ENCODE peak calls at places on chromosomes 16 and 17, in four cellular contexts. One of them, this sample, is unnamed.

GRCh38 chr17:9677411-9677810 is 32.1 kb downstream of the USP43 start:
- DNase-seq in Panc1: no peak
- DNase-seq in CD8-positive, alpha-beta T cell: no peak
- DNase-seq in HCT116: no peak
- DNase-seq in this sample: no peak

GRCh38 chr17:6365187-6365943 is 69.6 kb downstream of the AIPL1 start:
- DNase-seq in Panc1: peak; percentile 64
- DNase-seq in CD8-positive, alpha-beta T cell: no peak
- DNase-seq in HCT116: no peak
- DNase-seq in this sample: no peak

GRCh38 chr17:76714336-76714735 is 3.6 kb upstream of the MXRA7 start:
- DNase-seq in CD8-positive, alpha-beta T cell: no peak
- DNase-seq in HCT116: no peak
- DNase-seq in Panc1: no peak
- DNase-seq in this sample: no peak

GRCh38 chr16:75217389-75217851 is 1.4 kb upstream of the CTRB1 start:
- DNase-seq in Panc1: no peak
- DNase-seq in HCT116: no peak
- DNase-seq in CD8-positive, alpha-beta T cell: no peak
- DNase-seq in this sample: no peak

GRCh38 chr16:31108794-31109558 is 790 bp downstream of the BCKDK start:
- DNase-seq in CD8-positive, alpha-beta T cell: no peak
- DNase-seq in HCT116: no peak
- DNase-seq in Panc1: no peak
- DNase-seq in this sample: no peak

GRCh38 chr16:23682181-23682580 is 3.5 kb downstream of the PLK1 start:
- DNase-seq in HCT116: no peak
- DNase-seq in CD8-positive, alpha-beta T cell: no peak
- DNase-seq in Panc1: no peak
- DNase-seq in this sample: no peak

GRCh38 chr16:11586856-11587642 is at the start of gene LITAF:
- DNase-seq in HCT116: no peak
- DNase-seq in CD8-positive, alpha-beta T cell: peak; percentile 65
- DNase-seq in Panc1: no peak
- DNase-seq in this sample: peak; percentile 51

GRCh38 chr16:89193021-89193575 is 7.2 kb downstream of the SLC22A31 start:
- DNase-seq in CD8-positive, alpha-beta T cell: no peak
- DNase-seq in HCT116: peak; percentile 94
- DNase-seq in Panc1: no peak
- DNase-seq in this sample: no peak

GRCh38 chr17:8176998-8177731 is 985 bp upstream of the TMEM107 start:
- DNase-seq in Panc1: no peak
- DNase-seq in HCT116: no peak
- DNase-seq in CD8-positive, alpha-beta T cell: no peak
- DNase-seq in this sample: no peak

GRCh38 chr16:87561200-87562105 is 40.9 kb upstream of the JPH3 start:
- DNase-seq in CD8-positive, alpha-beta T cell: no peak
- DNase-seq in HCT116: no peak
- DNase-seq in Panc1: no peak
- DNase-seq in this sample: no peak

GRCh38 chr17:14739656-14740431 is 439.0 kb downstream of the HS3ST3B1 start:
- DNase-seq in HCT116: no peak
- DNase-seq in Panc1: no peak
- DNase-seq in CD8-positive, alpha-beta T cell: no peak
- DNase-seq in this sample: no peak

GRCh38 chr16:67544329-67544841 is 15.8 kb downstream of the RIPOR1 start:
- DNase-seq in HCT116: no peak
- DNase-seq in Panc1: no peak
- DNase-seq in CD8-positive, alpha-beta T cell: no peak
- DNase-seq in this sample: no peak

GRCh38 chr16:19232988-19233387 is 52.5 kb upstream of the CLEC19A start:
- DNase-seq in HCT116: no peak
- DNase-seq in Panc1: no peak
- DNase-seq in CD8-positive, alpha-beta T cell: no peak
- DNase-seq in this sample: no peak

GRCh38 chr16:87931504-87931903 is 4.8 kb downstream of the CA5A start:
- DNase-seq in HCT116: no peak
- DNase-seq in CD8-positive, alpha-beta T cell: no peak
- DNase-seq in Panc1: no peak
- DNase-seq in this sample: no peak

GRCh38 chr17:6305613-6306360 is 129.1 kb downstream of the AIPL1 start:
- DNase-seq in Panc1: no peak
- DNase-seq in CD8-positive, alpha-beta T cell: no peak
- DNase-seq in HCT116: no peak
- DNase-seq in this sample: no peak

GRCh38 chr16:31474173-31474714 is 2.3 kb downstream of the TGFB1I1 start:
- DNase-seq in CD8-positive, alpha-beta T cell: no peak
- DNase-seq in HCT116: no peak
- DNase-seq in Panc1: no peak
- DNase-seq in this sample: no peak

GRCh38 chr17:38584350-38584925 is 21.3 kb downstream of the SRCIN1 start:
- DNase-seq in CD8-positive, alpha-beta T cell: peak; percentile 59
- DNase-seq in Panc1: no peak
- DNase-seq in HCT116: no peak
- DNase-seq in this sample: peak; percentile 49

GRCh38 chr17:74218436-74218835 is 5.1 kb downstream of the TTYH2 start:
- DNase-seq in HCT116: no peak
- DNase-seq in Panc1: no peak
- DNase-seq in CD8-positive, alpha-beta T cell: no peak
- DNase-seq in this sample: no peak

GRCh38 chr17:74214642-74215331 is 1.4 kb downstream of the TTYH2 start:
- DNase-seq in HCT116: no peak
- DNase-seq in CD8-positive, alpha-beta T cell: no peak
- DNase-seq in Panc1: no peak
- DNase-seq in this sample: no peak

GRCh38 chr17:74215332-74215727 is 2.0 kb downstream of the TTYH2 start:
- DNase-seq in CD8-positive, alpha-beta T cell: no peak
- DNase-seq in Panc1: no peak
- DNase-seq in HCT116: no peak
- DNase-seq in this sample: no peak

GRCh38 chr17:74217036-74217725 is 3.8 kb downstream of the TTYH2 start:
- DNase-seq in HCT116: no peak
- DNase-seq in Panc1: no peak
- DNase-seq in CD8-positive, alpha-beta T cell: no peak
- DNase-seq in this sample: no peak

DNA sequence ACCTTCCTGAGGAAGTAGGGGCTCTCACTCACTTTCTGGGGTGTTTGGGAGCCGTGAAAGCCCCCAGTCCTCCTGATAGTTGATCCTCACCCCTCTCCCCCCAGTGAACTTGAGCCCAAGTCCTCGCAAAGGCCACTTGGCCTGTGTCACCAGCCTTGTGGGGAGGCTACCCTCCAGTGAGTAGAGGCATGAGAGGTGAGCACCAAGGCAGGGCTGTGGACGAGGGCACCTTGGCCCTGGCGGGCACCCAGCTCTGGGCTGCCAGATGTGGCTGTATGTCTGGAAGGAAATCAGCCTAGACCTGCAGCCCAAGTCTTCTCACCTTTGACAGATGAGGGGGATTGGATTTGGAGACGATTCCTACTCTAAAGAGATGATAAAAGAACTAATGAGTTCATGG is 3.1 kb downstream of the TTYH2 start:
- DNase-seq in CD8-positive, alpha-beta T cell: no peak
- DNase-seq in Panc1: no peak
- DNase-seq in HCT116: no peak
- DNase-seq in this sample: no peak
- H3K4me1 ChIP-seq in CD8-positive, alpha-beta T cell: peaks cover 32% of the 10 kb centered on the region
- H3K4me1 ChIP-seq in Panc1: peaks cover 18% of the 10 kb centered on the region
- H3K4me1 ChIP-seq in HCT116: peaks cover 20% of the 10 kb centered on the region
- H3K4me1 ChIP-seq in this sample: peaks cover 28% of the 10 kb centered on the region

GRCh38 chr16:29116980-29117379 is 132.1 kb downstream of the LAT start:
- DNase-seq in Panc1: no peak
- DNase-seq in HCT116: no peak
- DNase-seq in CD8-positive, alpha-beta T cell: no peak
- DNase-seq in this sample: no peak
- H3K27ac ChIP-seq in Panc1: no peak overlapping the region
- H3K27ac ChIP-seq in HCT116: no peak overlapping the region
- H3K27ac ChIP-seq in CD8-positive, alpha-beta T cell: no peak overlapping the region
- H3K27ac ChIP-seq in this sample: no peak overlapping the region

GRCh38 chr16:55328611-55329569 is 4.9 kb downstream of the IRX6 start:
- DNase-seq in Panc1: no peak
- DNase-seq in HCT116: no peak
- DNase-seq in CD8-positive, alpha-beta T cell: no peak
- DNase-seq in this sample: no peak

GRCh38 chr16:55323637-55324490 is at the start of gene IRX6:
- DNase-seq in Panc1: no peak
- DNase-seq in CD8-positive, alpha-beta T cell: no peak
- DNase-seq in HCT116: no peak
- DNase-seq in this sample: no peak

GRCh38 chr16:55325458-55326109 is 1.6 kb downstream of the IRX6 start:
- DNase-seq in HCT116: no peak
- DNase-seq in CD8-positive, alpha-beta T cell: no peak
- DNase-seq in Panc1: no peak
- DNase-seq in this sample: no peak

GRCh38 chr16:55324491-55325447 is 766 bp downstream of the IRX6 start:
- DNase-seq in HCT116: no peak
- DNase-seq in Panc1: no peak
- DNase-seq in CD8-positive, alpha-beta T cell: no peak
- DNase-seq in this sample: no peak

GRCh38 chr16:55326261-55326802 is 2.3 kb downstream of the IRX6 start:
- DNase-seq in Panc1: no peak
- DNase-seq in CD8-positive, alpha-beta T cell: no peak
- DNase-seq in HCT116: no peak
- DNase-seq in this sample: no peak
- H3K4me3 ChIP-seq in Panc1: no peak overlapping the region
- H3K4me3 ChIP-seq in CD8-positive, alpha-beta T cell: no peak overlapping the region
- H3K4me3 ChIP-seq in HCT116: no peak overlapping the region
- H3K4me3 ChIP-seq in this sample: no peak overlapping the region

GRCh38 chr17:21200590-21201301 is 13.2 kb downstream of the TMEM11 start:
- DNase-seq in HCT116: no peak
- DNase-seq in CD8-positive, alpha-beta T cell: no peak
- DNase-seq in Panc1: no peak
- DNase-seq in this sample: no peak
- H3K4me1 ChIP-seq in HCT116: no peaks in the 10 kb centered on the region
- H3K4me1 ChIP-seq in CD8-positive, alpha-beta T cell: no peaks in the 10 kb centered on the region
- H3K4me1 ChIP-seq in Panc1: no peaks in the 10 kb centered on the region
- H3K4me1 ChIP-seq in this sample: no peaks in the 10 kb centered on the region

GRCh38 chr16:53093162-53093744 is 38.5 kb downstream of the CHD9 start:
- DNase-seq in HCT116: no peak
- DNase-seq in CD8-positive, alpha-beta T cell: no peak
- DNase-seq in Panc1: no peak
- DNase-seq in this sample: no peak
- H3K27ac ChIP-seq in HCT116: peak overlapping the region; percentile 27
- H3K27ac ChIP-seq in CD8-positive, alpha-beta T cell: no peak overlapping the region
- H3K27ac ChIP-seq in Panc1: peak overlapping the region; percentile 9
- H3K27ac ChIP-seq in this sample: no peak overlapping the region

GRCh38 chr17:82865996-82866395 is 26.2 kb upstream of the ZNF750 start:
- DNase-seq in CD8-positive, alpha-beta T cell: no peak
- DNase-seq in HCT116: no peak
- DNase-seq in Panc1: no peak
- DNase-seq in this sample: no peak
- H3K4me3 ChIP-seq in CD8-positive, alpha-beta T cell: no peak overlapping the region
- H3K4me3 ChIP-seq in HCT116: no peak overlapping the region
- H3K4me3 ChIP-seq in Panc1: no peak overlapping the region
- H3K4me3 ChIP-seq in this sample: no peak overlapping the region

GRCh38 chr17:19239544-19239943 is 2.4 kb downstream of the EPN2 start:
- DNase-seq in Panc1: no peak
- DNase-seq in CD8-positive, alpha-beta T cell: no peak
- DNase-seq in HCT116: no peak
- DNase-seq in this sample: no peak
- H3K4me1 ChIP-seq in Panc1: peaks cover 9% of the 10 kb centered on the region
- H3K4me1 ChIP-seq in CD8-positive, alpha-beta T cell: peaks cover 11% of the 10 kb centered on the region
- H3K4me1 ChIP-seq in HCT116: peaks cover 24% of the 10 kb centered on the region
- H3K4me1 ChIP-seq in this sample: peaks cover 8% of the 10 kb centered on the region

DNA sequence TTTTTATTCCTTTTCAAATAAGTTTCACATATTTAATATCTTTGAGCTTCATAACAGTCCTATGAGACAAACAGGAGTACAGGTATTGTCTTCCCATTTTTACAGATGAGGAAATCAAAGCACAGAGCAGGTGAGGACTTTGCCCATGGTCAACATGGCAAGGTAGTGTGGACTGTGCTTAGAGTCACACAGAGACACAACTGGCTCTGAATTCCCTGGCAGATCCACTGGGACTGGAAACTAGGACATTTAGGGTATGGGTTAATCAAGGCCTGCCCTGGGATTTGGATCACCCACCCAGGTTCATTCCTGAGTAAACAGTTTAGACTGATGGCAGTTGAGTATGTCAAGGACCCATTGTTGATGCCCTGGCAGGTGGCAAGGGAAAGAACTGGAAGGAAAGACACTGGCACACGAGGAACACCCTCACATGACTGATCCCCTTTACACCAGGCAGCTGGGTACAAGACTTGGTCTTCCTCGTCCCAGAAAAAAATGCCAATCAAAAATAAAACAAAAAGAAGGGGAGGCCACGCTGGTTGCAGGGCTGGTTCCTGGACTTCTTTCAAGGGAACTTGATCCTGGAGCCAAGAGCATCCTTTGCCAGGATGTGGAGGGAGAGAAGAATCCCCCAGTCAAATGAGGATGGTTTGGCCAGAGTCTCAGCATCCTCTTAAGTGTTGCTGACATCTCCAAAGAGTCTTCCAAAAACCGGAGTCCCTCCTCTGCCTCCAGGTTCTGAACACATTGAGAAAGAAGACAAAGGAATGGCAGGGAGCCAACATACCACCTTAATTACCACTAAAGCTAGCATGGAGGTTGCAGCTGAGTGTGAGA is 34.9 kb downstream of the CHD9 start:
- DNase-seq in CD8-positive, alpha-beta T cell: no peak
- DNase-seq in HCT116: no peak
- DNase-seq in Panc1: no peak
- DNase-seq in this sample: no peak
- H3K27ac ChIP-seq in CD8-positive, alpha-beta T cell: no peak overlapping the region
- H3K27ac ChIP-seq in HCT116: no peak overlapping the region
- H3K27ac ChIP-seq in Panc1: no peak overlapping the region
- H3K27ac ChIP-seq in this sample: no peak overlapping the region

DNA sequence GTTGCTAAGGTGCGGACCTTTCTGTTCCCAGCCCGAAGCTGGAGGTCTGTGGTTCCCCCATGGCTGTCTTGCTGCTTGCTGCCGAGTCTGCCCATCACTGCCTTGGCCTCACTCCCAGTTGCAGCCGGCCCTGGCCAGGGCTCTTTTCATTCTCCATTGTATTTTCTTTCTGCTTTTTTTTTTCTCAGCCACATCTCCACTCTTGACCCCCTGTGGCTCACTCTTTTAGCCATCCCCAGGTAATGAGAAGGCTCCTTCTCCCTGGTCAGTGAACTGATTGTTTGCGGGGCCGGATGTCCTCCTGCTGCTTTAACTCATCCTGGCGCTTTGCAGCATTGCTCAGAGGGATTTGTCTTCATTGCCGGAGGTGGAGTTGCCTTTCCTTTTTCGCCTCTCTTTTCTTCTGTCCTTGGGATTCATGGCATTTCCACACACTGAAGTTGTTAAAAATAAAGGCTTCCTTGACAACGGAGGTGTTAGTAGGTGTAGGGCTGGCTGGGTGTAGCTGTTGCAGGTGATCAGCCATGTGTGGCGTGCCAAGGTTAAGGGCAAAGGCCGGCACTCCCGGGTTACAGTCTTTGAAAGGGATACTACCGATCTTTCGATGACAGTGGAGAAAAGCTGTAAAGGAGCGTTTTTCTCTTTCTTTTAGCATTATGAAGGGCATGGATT is 34.1 kb downstream of the MAP2K6 start:
- DNase-seq in HCT116: no peak
- DNase-seq in Panc1: no peak
- DNase-seq in CD8-positive, alpha-beta T cell: no peak
- DNase-seq in this sample: no peak
- H3K4me3 ChIP-seq in HCT116: no peak overlapping the region
- H3K4me3 ChIP-seq in Panc1: peak overlapping the region; percentile 2
- H3K4me3 ChIP-seq in CD8-positive, alpha-beta T cell: no peak overlapping the region
- H3K4me3 ChIP-seq in this sample: no peak overlapping the region